ENCODE peak calls at places on chromosomes 13 and 19, in five cellular contexts. B is fibroblast of pulmonary artery, N is K562, S is cardiac fibroblast, O is RWPE1. I is an unnamed sample.

GRCh38 chr19:19538077-19538764 is at the start of gene CILP2:
- DNase-seq in O (peak; percentile 69), B (no peak), N (peak; percentile 53), S (no peak), I (peak; percentile 87)

GRCh38 chr19:38264486-38265212 is at the start of gene SPINT2:
- DNase-seq in N (no peak), O (peak; percentile 34), B (no peak), S (no peak), I (peak; percentile 84)

GRCh38 chr19:9323557-9323918 is 441 bp upstream of the ZNF559 start:
- DNase-seq in O (peak; percentile 44), N (peak; percentile 74), S (peak; percentile 90), B (peak; percentile 88), I (peak; percentile 27)

GRCh38 chr19:51891193-51891747 is 3.5 kb upstream of the ZNF577 start:
- DNase-seq in N (no peak), S (no peak), B (no peak), O (no peak), I (no peak)

GRCh38 chr13:30352121-30352520 is 44.8 kb upstream of the KATNAL1 start:
- DNase-seq in O (no peak), S (no peak), B (no peak), N (no peak), I (no peak)

GRCh38 chr13:89150362-89150761 is 1479.2 kb downstream of the SLITRK5 start:
- DNase-seq in B (peak; percentile 22), S (peak; percentile 46), O (no peak), N (no peak), I (no peak)

GRCh38 chr13:33932765-33933406 is 114.9 kb downstream of the RFC3 start:
- DNase-seq in B (peak; percentile 20), O (no peak), S (no peak), N (no peak), I (no peak)

GRCh38 chr13:111407381-111408131 is 87.1 kb downstream of the TEX29 start:
- DNase-seq in B (no peak), N (no peak), O (no peak), S (no peak), I (no peak)

GRCh38 chr19:6276447-6276846 is 3.3 kb downstream of the MLLT1 start:
- DNase-seq in O (no peak), N (peak; percentile 81), B (peak; percentile 77), S (peak; percentile 84), I (no peak)

GRCh38 chr13:45683701-45684100 is 18.4 kb upstream of the CBY2 start:
- DNase-seq in O (no peak), S (no peak), N (peak; percentile 9), B (no peak), I (no peak)

GRCh38 chr13:91400094-91400462 is 1.7 kb downstream of the GPC5 start:
- DNase-seq in O (no peak), N (no peak), B (no peak), S (no peak), I (no peak)

GRCh38 chr19:48466571-48467325 is 2.4 kb upstream of the CYTH2 start:
- DNase-seq in S (peak; percentile 59), N (no peak), B (peak; percentile 53), O (no peak), I (peak; percentile 9)

GRCh38 chr19:40598918-40599307 is 2.3 kb upstream of the LTBP4 start:
- DNase-seq in S (no peak), N (no peak), O (no peak), B (no peak), I (no peak)

GRCh38 chr19:40600086-40600917 is 867 bp upstream of the LTBP4 start:
- DNase-seq in S (no peak), N (no peak), O (no peak), B (no peak), I (no peak)

GRCh38 chr19:40599331-40600085 is 1.7 kb upstream of the LTBP4 start:
- DNase-seq in S (no peak), B (no peak), N (peak; percentile 42), O (no peak), I (no peak)

GRCh38 chr19:40603071-40603718 is 2.0 kb downstream of the LTBP4 start:
- DNase-seq in B (peak; percentile 70), O (no peak), S (peak; percentile 82), N (peak; percentile 39), I (no peak)

GRCh38 chr19:40601061-40601973 is at the start of gene LTBP4:
- DNase-seq in O (no peak), B (no peak), N (peak; percentile 76), S (peak; percentile 46), I (peak; percentile 56)
- TF ChIP-seq CTCF in O (peak; percentile 30), B (no peak), N (peak; percentile 6), S (no peak), I (no peak)

DNA sequence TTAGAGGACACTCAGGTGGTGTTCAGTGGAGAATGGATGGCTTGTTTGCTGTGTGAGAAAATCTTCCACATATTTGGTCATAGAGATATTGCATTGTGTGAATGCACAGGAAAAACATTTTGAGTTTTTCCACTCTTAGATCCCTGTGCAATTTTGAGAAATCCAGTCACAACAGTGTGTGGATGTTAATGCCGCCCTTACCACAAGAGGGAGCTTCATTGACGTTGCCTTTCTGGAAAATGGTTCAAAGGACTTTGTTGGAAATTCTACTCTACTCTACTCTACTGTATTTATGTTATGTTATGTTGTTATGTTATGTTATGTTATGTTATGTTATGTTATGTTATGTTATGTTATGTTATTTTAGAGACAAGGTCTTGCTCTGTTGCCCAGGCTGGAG is 13.4 kb downstream of the ZNF20 start:
- DNase-seq in N (peak; percentile 18), S (peak; percentile 11), O (no peak), B (peak; percentile 30), I (peak; percentile 22)
- TF ChIP-seq CTCF in N (peak; percentile 60), S (peak; percentile 57), O (peak; percentile 44), B (peak; percentile 42), I (peak; percentile 48)

GRCh38 chr13:87777395-87777794 is 106.2 kb downstream of the SLITRK5 start:
- DNase-seq in B (no peak), S (no peak), O (no peak), N (no peak), I (no peak)
- TF ChIP-seq CTCF in B (no peak), S (no peak), O (no peak), N (no peak), I (no peak)

GRCh38 chr19:56836059-56836458 is 4.5 kb downstream of the PEG3 start:
- DNase-seq in N (no peak), S (no peak), B (no peak), O (no peak), I (no peak)

GRCh38 chr19:56837492-56837891 is 3.0 kb downstream of the PEG3 start:
- DNase-seq in N (no peak), O (no peak), B (peak; percentile 22), S (peak; percentile 74), I (peak; percentile 80)

GRCh38 chr19:56837004-56837403 is 3.5 kb downstream of the PEG3 start:
- DNase-seq in N (no peak), O (no peak), S (peak; percentile 2), B (no peak), I (no peak)

GRCh38 chr19:56832352-56832928 is 8.1 kb downstream of the PEG3 start:
- DNase-seq in S (no peak), O (no peak), B (no peak), N (no peak), I (no peak)

GRCh38 chr19:56834564-56835375 is 5.8 kb downstream of the PEG3 start:
- DNase-seq in B (no peak), S (no peak), O (no peak), N (no peak), I (no peak)
- TF ChIP-seq CTCF in B (no peak), S (no peak), O (no peak), N (no peak), I (no peak)

GRCh38 chr13:37806666-37807065 is 62.9 kb downstream of the TRPC4 start:
- DNase-seq in O (no peak), N (no peak), S (no peak), B (no peak), I (no peak)
- TF ChIP-seq CTCF in O (no peak), N (no peak), S (peak; percentile 4), B (no peak), I (no peak)